ENCODE peak calls at places on chromosomes 13 and 19, in seven cellular contexts. N, Q, I, O, S, J and D are unnamed samples.
A peak's percentile ranks its signal among the peaks of the same experiment; 100 is the strongest.

GRCh38 chr13:37540228-37540627 is 58.3 kb downstream of the POSTN start:
- DNase-seq in N (no peak), Q (peak; percentile 17), I (no peak), O (no peak), S (no peak), J (no peak), D (no peak)

GRCh38 chr13:52999093-52999696 is 29.4 kb upstream of the OLFM4 start:
- DNase-seq in N (no peak), Q (no peak), I (no peak), O (no peak), S (no peak), J (no peak), D (no peak)

GRCh38 chr13:35165205-35165604 is 223.1 kb downstream of the NBEA start:
- DNase-seq in N (no peak), Q (no peak), I (no peak), O (no peak), S (no peak), J (no peak), D (no peak)

GRCh38 chr13:24389506-24389905 is 80.1 kb downstream of the C1QTNF9 start:
- DNase-seq in N (no peak), Q (no peak), I (no peak), O (no peak), S (no peak), J (no peak), D (peak; percentile 68)

GRCh38 chr19:42074513-42075363 is 1.2 kb upstream of the ZNF574 start:
- DNase-seq in N (no peak), Q (no peak), I (no peak), O (no peak), S (no peak), J (peak; percentile 28), D (peak; percentile 95)

GRCh38 chr13:105847532-105848295 is 687.7 kb downstream of the EFNB2 start:
- DNase-seq in N (no peak), Q (no peak), I (no peak), O (no peak), S (no peak), J (no peak), D (peak; percentile 3)

GRCh38 chr19:18304194-18304495 is 18.7 kb downstream of the LSM4 start:
- DNase-seq in N (no peak), Q (no peak), I (no peak), O (no peak), S (no peak), J (no peak), D (no peak)

GRCh38 chr13:44394649-44395048 is 21.0 kb downstream of the SERP2 start:
- DNase-seq in N (no peak), Q (no peak), I (no peak), O (no peak), S (no peak), J (no peak), D (no peak)

GRCh38 chr13:33363328-33363727 is 77.8 kb upstream of the STARD13 start:
- DNase-seq in N (no peak), Q (no peak), I (no peak), O (no peak), S (no peak), J (no peak), D (no peak)

GRCh38 chr19:13149628-13150186 is 468 bp downstream of the STX10 start:
- DNase-seq in N (peak; percentile 35), Q (peak; percentile 54), I (no peak), O (no peak), S (no peak), J (peak; percentile 53), D (peak; percentile 84)

GRCh38 chr19:13977803-13978202 is 25.5 kb downstream of the DCAF15 start:
- DNase-seq in N (no peak), Q (no peak), I (no peak), O (no peak), S (no peak), J (no peak), D (no peak)

GRCh38 chr13:34224877-34225276 is 406.9 kb downstream of the RFC3 start:
- DNase-seq in N (no peak), Q (no peak), I (no peak), O (no peak), S (no peak), J (no peak), D (no peak)

GRCh38 chr19:53977429-53977990 is 13.9 kb upstream of the CACNG6 start:
- DNase-seq in N (peak; percentile 79), Q (peak; percentile 88), I (peak; percentile 57), O (peak; percentile 51), S (peak; percentile 41), J (peak; percentile 53), D (peak; percentile 96)

GRCh38 chr19:4431808-4432674 is 25.6 kb downstream of the UBXN6 start:
- DNase-seq in N (no peak), Q (no peak), I (no peak), O (no peak), S (no peak), J (no peak), D (peak; percentile 77)

GRCh38 chr19:48190288-48191284 is 20.1 kb downstream of the ZSWIM9 start:
- DNase-seq in N (no peak), Q (no peak), I (peak; percentile 54), O (peak; percentile 54), S (no peak), J (peak; percentile 69), D (peak; percentile 93)

GRCh38 chr13:45398862-45399261 is 19.3 kb downstream of the SLC25A30 start:
- DNase-seq in N (no peak), Q (no peak), I (peak; percentile 63), O (peak; percentile 27), S (peak; percentile 27), J (peak; percentile 43), D (no peak)

GRCh38 chr13:50512602-50513527 is 330.6 kb downstream of the DLEU7 start:
- DNase-seq in N (peak; percentile 58), Q (peak; percentile 24), I (peak; percentile 43), O (peak; percentile 12), S (peak; percentile 13), J (peak; percentile 40), D (peak; percentile 77)

GRCh38 chr19:44776402-44777096 is 1.1 kb upstream of the CBLC start:
- DNase-seq in N (peak; percentile 90), Q (no peak), I (no peak), O (no peak), S (no peak), J (no peak), D (no peak)

GRCh38 chr13:104436555-104436954 is 1370.3 kb upstream of the SLC10A2 start:
- DNase-seq in N (no peak), Q (no peak), I (no peak), O (no peak), S (no peak), J (no peak), D (no peak)

GRCh38 chr13:41942462-41943094 is 18.3 kb downstream of the VWA8 start:
- DNase-seq in N (no peak), Q (peak; percentile 21), I (no peak), O (no peak), S (no peak), J (no peak), D (no peak)

GRCh38 chr19:13103961-13104847 is 1.5 kb upstream of the LYL1 start:
- DNase-seq in N (peak; percentile 64), Q (peak; percentile 58), I (peak; percentile 52), O (peak; percentile 64), S (peak; percentile 49), J (peak; percentile 75), D (peak; percentile 94)

GRCh38 chr13:24922390-24923304 is 158.7 kb downstream of the RNF17 start:
- DNase-seq in N (peak; percentile 97), Q (peak; percentile 92), I (peak; percentile 93), O (peak; percentile 87), S (peak; percentile 89), J (peak; percentile 94), D (peak; percentile 94)

GRCh38 chr13:23966691-23967615 is 69.7 kb upstream of the C1QTNF9B start:
- DNase-seq in N (no peak), Q (no peak), I (peak; percentile 60), O (no peak), S (no peak), J (no peak), D (peak; percentile 80)

GRCh38 chr13:44470623-44471562 is 97.3 kb downstream of the SERP2 start:
- DNase-seq in N (no peak), Q (no peak), I (no peak), O (no peak), S (no peak), J (no peak), D (no peak)

GRCh38 chr19:46015080-46015960 is 7.5 kb downstream of the PGLYRP1 start:
- DNase-seq in N (peak; percentile 71), Q (no peak), I (peak; percentile 57), O (peak; percentile 63), S (peak; percentile 50), J (peak; percentile 63), D (peak; percentile 31)

GRCh38 chr13:49418206-49418605 is 25.7 kb downstream of the CAB39L start:
- DNase-seq in N (no peak), Q (no peak), I (no peak), O (no peak), S (no peak), J (no peak), D (no peak)

GRCh38 chr13:113927661-113928581 is 46.0 kb downstream of the C13orf46 start:
- DNase-seq in N (peak; percentile 65), Q (peak; percentile 96), I (no peak), O (no peak), S (no peak), J (no peak), D (peak; percentile 98)

GRCh38 chr13:113669231-113669870 is 2.3 kb downstream of the GRK1 start:
- DNase-seq in N (no peak), Q (no peak), I (no peak), O (no peak), S (no peak), J (no peak), D (peak; percentile 78)

GRCh38 chr19:21328402-21328801 is 808 bp downstream of the ZNF708 start:
- DNase-seq in N (no peak), Q (no peak), I (no peak), O (no peak), S (no peak), J (no peak), D (peak; percentile 19)

GRCh38 chr13:44031555-44031954 is 151.9 kb downstream of the LACC1 start:
- DNase-seq in N (no peak), Q (no peak), I (no peak), O (no peak), S (no peak), J (no peak), D (no peak)

GRCh38 chr19:5782945-5783919 is 1.3 kb downstream of the PRR22 start:
- DNase-seq in N (no peak), Q (no peak), I (no peak), O (no peak), S (no peak), J (no peak), D (peak; percentile 76)